ENCODE peak calls at places on chromosome 20, in seven cellular contexts. J is RWPE1, Y is AG08395, T is naive B cell, I is GM12864, G is RPMI7951, D is omental fat pad. N is an unnamed sample.

GRCh38 chr20:9474835-9475413 is 39.5 kb upstream of the LAMP5 start:
- DNase-seq in J (no peak), Y (peak; percentile 34), T (no peak), I (no peak), G (no peak), D (no peak), N (no peak)

GRCh38 chr20:46709459-46710148 is at the start of gene SLC2A10:
- DNase-seq in J (no peak), Y (peak; percentile 86), T (no peak), I (no peak), G (peak; percentile 72), D (peak; percentile 28), N (peak; percentile 32)

GRCh38 chr20:24837721-24838456 is 111.2 kb upstream of the CST7 start:
- DNase-seq in J (no peak), Y (no peak), T (no peak), I (no peak), G (peak; percentile 81), D (no peak), N (no peak)

GRCh38 chr20:10659651-10660601 is 13.9 kb downstream of the JAG1 start:
- DNase-seq in J (no peak), Y (no peak), T (no peak), I (no peak), G (no peak), D (no peak), N (no peak)

GRCh38 chr20:58891686-58892125 is 39.2 kb downstream of the GNAS start:
- DNase-seq in J (no peak), Y (no peak), T (peak; percentile 40), I (no peak), G (peak; percentile 58), D (no peak), N (no peak)

GRCh38 chr20:43388267-43389081 is 69.2 kb upstream of the SRSF6 start:
- DNase-seq in J (no peak), Y (peak; percentile 57), T (no peak), I (no peak), G (peak; percentile 37), D (peak; percentile 58), N (no peak)

GRCh38 chr20:25987073-25987927 is 290.6 kb upstream of the ZNF337 start:
- DNase-seq in J (no peak), Y (peak; percentile 33), T (peak; percentile 70), I (no peak), G (peak; percentile 53), D (no peak), N (no peak)

GRCh38 chr20:35560105-35560511 is 18.2 kb downstream of the ERGIC3 start:
- DNase-seq in J (no peak), Y (no peak), T (no peak), I (no peak), G (no peak), D (no peak), N (no peak)

GRCh38 chr20:50335105-50335504 is 144.5 kb downstream of the CEBPB start:
- DNase-seq in J (peak; percentile 85), Y (peak; percentile 32), T (no peak), I (peak; percentile 25), G (peak; percentile 31), D (no peak), N (peak; percentile 76)

GRCh38 chr20:23144856-23145255 is 58.7 kb upstream of the CD93 start:
- DNase-seq in J (no peak), Y (no peak), T (no peak), I (no peak), G (no peak), D (no peak), N (no peak)

GRCh38 chr20:61639200-61639599 is 387.1 kb downstream of the CDH4 start:
- DNase-seq in J (peak; percentile 62), Y (peak; percentile 22), T (no peak), I (no peak), G (no peak), D (no peak), N (no peak)

GRCh38 chr20:2741463-2741862 is 48.9 kb downstream of the EBF4 start:
- DNase-seq in J (no peak), Y (no peak), T (no peak), I (no peak), G (no peak), D (no peak), N (no peak)

GRCh38 chr20:17505664-17506517 is 25.3 kb downstream of the BFSP1 start:
- DNase-seq in J (peak; percentile 91), Y (no peak), T (no peak), I (no peak), G (peak; percentile 50), D (no peak), N (no peak)

GRCh38 chr20:23150304-23151007 is 64.3 kb upstream of the CD93 start:
- DNase-seq in J (no peak), Y (no peak), T (no peak), I (no peak), G (no peak), D (no peak), N (no peak)

GRCh38 chr20:11210611-11211010 is 536.8 kb upstream of the JAG1 start:
- DNase-seq in J (no peak), Y (no peak), T (no peak), I (no peak), G (no peak), D (no peak), N (no peak)

GRCh38 chr20:38934530-38934929 is 8.3 kb downstream of the FAM83D start:
- DNase-seq in J (no peak), Y (no peak), T (no peak), I (no peak), G (no peak), D (no peak), N (no peak)

GRCh38 chr20:18101125-18101820 is 36.4 kb upstream of the KAT14 start:
- DNase-seq in J (no peak), Y (no peak), T (no peak), I (no peak), G (no peak), D (no peak), N (no peak)

GRCh38 chr20:25071722-25072121 is 10.2 kb downstream of the VSX1 start:
- DNase-seq in J (no peak), Y (no peak), T (no peak), I (no peak), G (no peak), D (no peak), N (no peak)

GRCh38 chr20:18802012-18802634 is 11.5 kb upstream of the SCP2D1 start:
- DNase-seq in J (no peak), Y (no peak), T (no peak), I (peak; percentile 31), G (no peak), D (no peak), N (no peak)

GRCh38 chr20:62551408-62552323 is 75.9 kb upstream of the GATA5 start:
- DNase-seq in J (no peak), Y (no peak), T (no peak), I (no peak), G (no peak), D (no peak), N (no peak)

GRCh38 chr20:35663813-35664543 is 722 bp downstream of the CPNE1 start:
- DNase-seq in J (peak; percentile 76), Y (peak; percentile 14), T (peak; percentile 79), I (no peak), G (peak; percentile 21), D (no peak), N (peak; percentile 48)

GRCh38 chr20:32961956-32962517 is 42.2 kb downstream of the SUN5 start:
- DNase-seq in J (no peak), Y (no peak), T (no peak), I (no peak), G (no peak), D (no peak), N (no peak)

GRCh38 chr20:48531505-48531904 is 296.3 kb downstream of the PREX1 start:
- DNase-seq in J (no peak), Y (no peak), T (no peak), I (no peak), G (peak; percentile 35), D (no peak), N (no peak)

N was measured in SK-MEL-5.